ENCODE peak calls at places on chromosomes 2 and 18, in eight cellular contexts. Q, H, U, Z, N, C, S and W are unnamed samples.

GRCh38 chr2:96514521-96514920 is 9.4 kb upstream of the NEURL3 start:
- DNase-seq in C (no peak), U (no peak), Z (no peak), N (no peak), Q (no peak), S (no peak), H (no peak), W (no peak)

GRCh38 chr2:44825702-44826101 is 115.8 kb upstream of the SIX3 start:
- DNase-seq in H (no peak), Q (no peak), U (no peak), C (no peak), N (peak), Z (no peak), S (no peak), W (no peak)

GRCh38 chr2:10289352-10289751 is 13.4 kb upstream of the HPCAL1 start:
- DNase-seq in U (no peak), Z (no peak), C (no peak), N (peak), Q (no peak), S (no peak), H (no peak), W (no peak)

GRCh38 chr2:234631896-234632514 is 135.1 kb upstream of the ARL4C start:
- DNase-seq in Z (no peak), Q (no peak), N (no peak), H (no peak), S (no peak), U (no peak), C (peak), W (no peak)

GRCh38 chr2:104872866-104873688 is 19.2 kb downstream of the POU3F3 start:
- DNase-seq in H (no peak), Q (peak), U (no peak), N (peak), S (no peak), C (peak), Z (no peak), W (peak)

GRCh38 chr2:217102941-217103340 is 243.1 kb upstream of the TNP1 start:
- DNase-seq in U (no peak), N (no peak), S (no peak), Z (no peak), Q (no peak), C (no peak), H (no peak), W (no peak)

GRCh38 chr2:2788076-2788475 is 457.0 kb upstream of the MYT1L start:
- DNase-seq in N (peak), U (no peak), Q (no peak), H (no peak), S (no peak), C (peak), Z (no peak), W (no peak)

GRCh38 chr18:79519751-79520472 is 124.2 kb downstream of the NFATC1 start:
- DNase-seq in S (no peak), H (no peak), Z (no peak), U (peak), N (no peak), Q (no peak), C (peak), W (no peak)

GRCh38 chr2:30527411-30527810 is 80.4 kb downstream of the LCLAT1 start:
- DNase-seq in Z (no peak), N (no peak), Q (no peak), H (no peak), S (no peak), U (no peak), C (no peak), W (no peak)

GRCh38 chr2:25342372-25343186 is 854 bp upstream of the DNMT3A start:
- DNase-seq in C (peak), N (peak), H (peak), Z (peak), S (no peak), Q (peak), U (peak), W (peak)

GRCh38 chr2:122866095-122866494 is 1110.6 kb downstream of the TSN start:
- DNase-seq in U (no peak), Z (no peak), Q (no peak), C (no peak), S (no peak), H (no peak), N (no peak), W (no peak)

GRCh38 chr2:238703436-238703835 is 144.4 kb upstream of the TWIST2 start:
- DNase-seq in N (no peak), C (no peak), U (no peak), S (no peak), H (no peak), Q (no peak), Z (no peak), W (no peak)

GRCh38 chr2:133777607-133778006 is 209.3 kb upstream of the NCKAP5 start:
- DNase-seq in C (no peak), Z (no peak), Q (peak), S (no peak), N (peak), H (no peak), U (no peak), W (no peak)

GRCh38 chr2:152443771-152444170 is 108.8 kb downstream of the FMNL2 start:
- DNase-seq in C (no peak), Q (no peak), Z (no peak), U (no peak), S (no peak), H (no peak), N (no peak), W (no peak)